ENCODE peak calls at places on chromosomes 13 and 19, in six cellular contexts. A, L, F, I, B and W are unnamed samples.

GRCh38 chr13:36344886-36345437 is 1.2 kb downstream of the SPART start:
- DNase-seq in A (no peak), L (no peak), F (no peak), I (no peak), B (no peak), W (no peak)

GRCh38 chr19:30360378-30361106 is 11.6 kb upstream of the ZNF536 start:
- DNase-seq in A (no peak), L (no peak), F (no peak), I (no peak), B (no peak), W (no peak)

GRCh38 chr19:57927587-57927986 is 7.6 kb downstream of the ZNF418 start:
- DNase-seq in A (no peak), L (no peak), F (no peak), I (no peak), B (no peak), W (no peak)

GRCh38 chr19:8255426-8256125 is 46.4 kb downstream of the CERS4 start:
- DNase-seq in A (no peak), L (no peak), F (no peak), I (no peak), B (no peak), W (no peak)

GRCh38 chr13:113489549-113490495 is 689 bp downstream of the DCUN1D2 start:
- DNase-seq in A (peak; percentile 42), L (no peak), F (no peak), I (no peak), B (peak; percentile 68), W (no peak)

GRCh38 chr13:105598551-105598950 is 936.9 kb downstream of the EFNB2 start:
- DNase-seq in A (no peak), L (peak; percentile 17), F (no peak), I (peak; percentile 18), B (peak; percentile 81), W (peak; percentile 42)

GRCh38 chr19:8397746-8398721 is 7.9 kb downstream of the RAB11B start:
- DNase-seq in A (no peak), L (no peak), F (no peak), I (no peak), B (no peak), W (no peak)

GRCh38 chr19:13169769-13170168 is 19.6 kb downstream of the IER2 start:
- DNase-seq in A (no peak), L (no peak), F (no peak), I (no peak), B (peak; percentile 19), W (no peak)

GRCh38 chr19:5539431-5539833 is 28.3 kb downstream of the TINCR start:
- DNase-seq in A (peak; percentile 54), L (no peak), F (no peak), I (no peak), B (no peak), W (no peak)

GRCh38 chr13:50365300-50365682 is 350.0 kb downstream of the KCNRG start:
- DNase-seq in A (no peak), L (no peak), F (no peak), I (no peak), B (no peak), W (no peak)

GRCh38 chr19:19461671-19462622 is 53.4 kb downstream of the TSSK6 start:
- DNase-seq in A (peak; percentile 90), L (no peak), F (no peak), I (no peak), B (no peak), W (no peak)

GRCh38 chr19:36265064-36265463 is 50.2 kb downstream of the ZNF146 start:
- DNase-seq in A (no peak), L (no peak), F (no peak), I (no peak), B (no peak), W (no peak)

GRCh38 chr19:18251587-18252369 is 22.5 kb downstream of the IQCN start:
- DNase-seq in A (peak; percentile 93), L (peak; percentile 14), F (peak; percentile 68), I (peak; percentile 13), B (peak; percentile 54), W (no peak)

GRCh38 chr13:39419068-39419467 is 183.9 kb downstream of the LHFPL6 start:
- DNase-seq in A (no peak), L (no peak), F (no peak), I (no peak), B (no peak), W (no peak)

GRCh38 chr19:18046066-18046718 is 38.2 kb downstream of the ARRDC2 start:
- DNase-seq in A (no peak), L (peak; percentile 35), F (no peak), I (peak; percentile 41), B (peak; percentile 74), W (no peak)

GRCh38 chr13:34926513-34926912 is 15.6 kb upstream of the NBEA start:
- DNase-seq in A (no peak), L (no peak), F (no peak), I (no peak), B (peak; percentile 68), W (no peak)

GRCh38 chr13:106052200-106052767 is 483.2 kb downstream of the EFNB2 start:
- DNase-seq in A (no peak), L (no peak), F (no peak), I (peak; percentile 5), B (no peak), W (no peak)